ENCODE peak calls at places on chromosome 15, in eight cellular contexts. One of them, this sample, is unnamed.

GRCh38 chr15:49625460-49626036 is 4.7 kb downstream of the DTWD1 start:
- DNase-seq in psoas muscle: no peak
- DNase-seq in tibial nerve: no peak
- DNase-seq in endothelial cell of umbilical vein: no peak
- DNase-seq in Peyer's patch: no peak
- DNase-seq in OCI-LY7: no peak
- DNase-seq in left lung: no peak
- DNase-seq in heart left ventricle: no peak
- DNase-seq in this sample: no peak

GRCh38 chr15:29268706-29269484 is 727 bp downstream of the NSMCE3 start:
- DNase-seq in psoas muscle: peak; percentile 27
- DNase-seq in tibial nerve: peak; percentile 33
- DNase-seq in endothelial cell of umbilical vein: peak; percentile 6
- DNase-seq in Peyer's patch: peak; percentile 70
- DNase-seq in OCI-LY7: peak; percentile 63
- DNase-seq in left lung: peak; percentile 36
- DNase-seq in heart left ventricle: peak; percentile 45
- DNase-seq in this sample: peak; percentile 48

GRCh38 chr15:39747326-39747725 is 35.3 kb downstream of the FSIP1 start:
- DNase-seq in psoas muscle: no peak
- DNase-seq in tibial nerve: no peak
- DNase-seq in endothelial cell of umbilical vein: peak; percentile 71
- DNase-seq in Peyer's patch: no peak
- DNase-seq in OCI-LY7: no peak
- DNase-seq in left lung: no peak
- DNase-seq in heart left ventricle: no peak
- DNase-seq in this sample: no peak

GRCh38 chr15:32685576-32685975 is 32.2 kb upstream of the GREM1 start:
- DNase-seq in psoas muscle: no peak
- DNase-seq in tibial nerve: no peak
- DNase-seq in endothelial cell of umbilical vein: no peak
- DNase-seq in Peyer's patch: no peak
- DNase-seq in OCI-LY7: no peak
- DNase-seq in left lung: no peak
- DNase-seq in heart left ventricle: no peak
- DNase-seq in this sample: no peak

GRCh38 chr15:44092221-44092620 is 102.8 kb downstream of the FRMD5 start:
- DNase-seq in psoas muscle: no peak
- DNase-seq in tibial nerve: no peak
- DNase-seq in endothelial cell of umbilical vein: no peak
- DNase-seq in Peyer's patch: no peak
- DNase-seq in OCI-LY7: no peak
- DNase-seq in left lung: no peak
- DNase-seq in heart left ventricle: no peak
- DNase-seq in this sample: no peak

GRCh38 chr15:96181873-96182301 is 148.6 kb upstream of the NR2F2 start:
- DNase-seq in psoas muscle: peak; percentile 67
- DNase-seq in tibial nerve: peak; percentile 76
- DNase-seq in endothelial cell of umbilical vein: no peak
- DNase-seq in Peyer's patch: peak; percentile 50
- DNase-seq in OCI-LY7: no peak
- DNase-seq in left lung: peak; percentile 73
- DNase-seq in heart left ventricle: peak; percentile 30
- DNase-seq in this sample: no peak

GRCh38 chr15:28909958-28910500 is 24.3 kb downstream of the APBA2 start:
- DNase-seq in psoas muscle: no peak
- DNase-seq in tibial nerve: no peak
- DNase-seq in endothelial cell of umbilical vein: no peak
- DNase-seq in Peyer's patch: no peak
- DNase-seq in OCI-LY7: no peak
- DNase-seq in left lung: peak; percentile 7
- DNase-seq in heart left ventricle: no peak
- DNase-seq in this sample: no peak

GRCh38 chr15:88018865-88019626 is 237.5 kb downstream of the NTRK3 start:
- DNase-seq in psoas muscle: no peak
- DNase-seq in tibial nerve: no peak
- DNase-seq in endothelial cell of umbilical vein: no peak
- DNase-seq in Peyer's patch: no peak
- DNase-seq in OCI-LY7: no peak
- DNase-seq in left lung: no peak
- DNase-seq in heart left ventricle: no peak
- DNase-seq in this sample: no peak

GRCh38 chr15:32747886-32748285 is 30.1 kb downstream of the GREM1 start:
- DNase-seq in psoas muscle: no peak
- DNase-seq in tibial nerve: no peak
- DNase-seq in endothelial cell of umbilical vein: no peak
- DNase-seq in Peyer's patch: no peak
- DNase-seq in OCI-LY7: no peak
- DNase-seq in left lung: no peak
- DNase-seq in heart left ventricle: no peak
- DNase-seq in this sample: no peak

GRCh38 chr15:91468861-91469260 is 368.8 kb downstream of the SV2B start:
- DNase-seq in psoas muscle: no peak
- DNase-seq in tibial nerve: no peak
- DNase-seq in endothelial cell of umbilical vein: no peak
- DNase-seq in Peyer's patch: no peak
- DNase-seq in OCI-LY7: no peak
- DNase-seq in left lung: no peak
- DNase-seq in heart left ventricle: no peak
- DNase-seq in this sample: no peak

GRCh38 chr15:78051622-78052405 is 25.7 kb downstream of the TBC1D2B start:
- DNase-seq in psoas muscle: no peak
- DNase-seq in tibial nerve: no peak
- DNase-seq in endothelial cell of umbilical vein: peak; percentile 56
- DNase-seq in Peyer's patch: peak; percentile 59
- DNase-seq in OCI-LY7: peak; percentile 43
- DNase-seq in left lung: peak; percentile 64
- DNase-seq in heart left ventricle: peak; percentile 51
- DNase-seq in this sample: peak; percentile 66

GRCh38 chr15:70505411-70505919 is 257.9 kb downstream of the UACA start:
- DNase-seq in psoas muscle: no peak
- DNase-seq in tibial nerve: no peak
- DNase-seq in endothelial cell of umbilical vein: peak; percentile 59
- DNase-seq in Peyer's patch: no peak
- DNase-seq in OCI-LY7: no peak
- DNase-seq in left lung: no peak
- DNase-seq in heart left ventricle: no peak
- DNase-seq in this sample: no peak

GRCh38 chr15:73686781-73687256 is 2.6 kb downstream of the CD276 start:
- DNase-seq in psoas muscle: no peak
- DNase-seq in tibial nerve: no peak
- DNase-seq in endothelial cell of umbilical vein: peak; percentile 80
- DNase-seq in Peyer's patch: no peak
- DNase-seq in OCI-LY7: no peak
- DNase-seq in left lung: no peak
- DNase-seq in heart left ventricle: no peak
- DNase-seq in this sample: no peak
- H3K4me1 ChIP-seq in psoas muscle: peaks cover 36% of the 10 kb centered on the region
- H3K4me1 ChIP-seq in tibial nerve: peaks cover 61% of the 10 kb centered on the region
- H3K4me1 ChIP-seq in endothelial cell of umbilical vein: peaks cover 51% of the 10 kb centered on the region
- H3K4me1 ChIP-seq in Peyer's patch: peaks cover 3% of the 10 kb centered on the region
- H3K4me1 ChIP-seq in OCI-LY7: no peaks in the 10 kb centered on the region
- H3K4me1 ChIP-seq in left lung: peaks cover 28% of the 10 kb centered on the region
- H3K4me1 ChIP-seq in heart left ventricle: peaks cover 69% of the 10 kb centered on the region
- H3K4me1 ChIP-seq in this sample: peaks cover 11% of the 10 kb centered on the region

GRCh38 chr15:58374147-58374546 is 57.6 kb upstream of the LIPC start:
- DNase-seq in psoas muscle: no peak
- DNase-seq in tibial nerve: no peak
- DNase-seq in endothelial cell of umbilical vein: no peak
- DNase-seq in Peyer's patch: no peak
- DNase-seq in OCI-LY7: no peak
- DNase-seq in left lung: no peak
- DNase-seq in heart left ventricle: no peak
- DNase-seq in this sample: no peak

GRCh38 chr15:58381696-58382095 is 50.1 kb upstream of the LIPC start:
- DNase-seq in psoas muscle: no peak
- DNase-seq in tibial nerve: no peak
- DNase-seq in endothelial cell of umbilical vein: no peak
- DNase-seq in Peyer's patch: no peak
- DNase-seq in OCI-LY7: no peak
- DNase-seq in left lung: no peak
- DNase-seq in heart left ventricle: no peak
- DNase-seq in this sample: no peak

GRCh38 chr15:58380280-58380945 is 51.4 kb upstream of the LIPC start:
- DNase-seq in psoas muscle: no peak
- DNase-seq in tibial nerve: no peak
- DNase-seq in endothelial cell of umbilical vein: peak; percentile 62
- DNase-seq in Peyer's patch: no peak
- DNase-seq in OCI-LY7: no peak
- DNase-seq in left lung: no peak
- DNase-seq in heart left ventricle: no peak
- DNase-seq in this sample: no peak

GRCh38 chr15:58377193-58377592 is 54.6 kb upstream of the LIPC start:
- DNase-seq in psoas muscle: no peak
- DNase-seq in tibial nerve: no peak
- DNase-seq in endothelial cell of umbilical vein: no peak
- DNase-seq in Peyer's patch: no peak
- DNase-seq in OCI-LY7: no peak
- DNase-seq in left lung: no peak
- DNase-seq in heart left ventricle: no peak
- DNase-seq in this sample: no peak

DNA sequence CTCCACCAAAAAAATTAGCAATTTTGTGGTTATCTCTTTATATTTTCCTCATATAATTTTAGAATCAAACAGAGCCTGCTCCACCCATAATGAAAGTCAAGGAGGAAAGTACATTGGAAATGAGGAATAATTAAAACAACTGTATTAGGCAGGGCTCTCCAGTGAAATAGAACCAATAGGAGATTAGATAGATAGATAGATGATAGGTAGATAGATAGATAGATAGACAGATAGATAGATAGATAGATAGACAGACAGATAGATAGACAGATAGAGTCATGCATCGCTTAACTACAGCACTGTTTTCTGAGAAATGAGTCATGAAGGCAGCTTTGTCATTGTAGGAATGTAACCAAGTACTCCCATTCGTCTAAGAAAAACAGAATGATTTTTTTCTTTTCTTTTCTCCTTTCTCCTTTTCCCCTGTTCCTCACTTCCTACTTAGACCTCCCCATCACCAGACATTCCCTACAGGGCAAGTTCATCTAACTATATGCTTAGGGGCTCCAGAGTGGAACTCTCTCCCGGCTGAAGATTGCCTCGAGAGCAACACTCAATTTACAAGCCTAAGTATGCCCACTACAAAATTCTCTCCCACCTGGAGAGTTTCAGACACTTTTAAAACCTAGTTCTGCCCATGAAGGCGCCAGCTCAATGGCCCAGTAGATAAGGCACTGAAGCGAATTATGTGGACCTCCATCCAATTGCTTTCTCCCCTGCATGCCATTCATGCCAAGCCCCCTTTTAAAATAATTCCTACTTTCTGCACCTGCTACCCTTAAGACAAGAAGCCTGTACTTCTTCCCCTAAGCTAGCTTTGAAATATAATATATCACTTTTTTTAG is 53.3 kb upstream of the LIPC start:
- DNase-seq in psoas muscle: no peak
- DNase-seq in tibial nerve: no peak
- DNase-seq in endothelial cell of umbilical vein: no peak
- DNase-seq in Peyer's patch: no peak
- DNase-seq in OCI-LY7: no peak
- DNase-seq in left lung: no peak
- DNase-seq in heart left ventricle: no peak
- DNase-seq in this sample: no peak
- H3K4me3 ChIP-seq in psoas muscle: no peak overlapping the region
- H3K4me3 ChIP-seq in tibial nerve: no peak overlapping the region
- H3K4me3 ChIP-seq in endothelial cell of umbilical vein: no peak overlapping the region
- H3K4me3 ChIP-seq in Peyer's patch: no peak overlapping the region
- H3K4me3 ChIP-seq in OCI-LY7: no peak overlapping the region
- H3K4me3 ChIP-seq in left lung: no peak overlapping the region
- H3K4me3 ChIP-seq in heart left ventricle: no peak overlapping the region
- H3K4me3 ChIP-seq in this sample: no peak overlapping the region

DNA sequence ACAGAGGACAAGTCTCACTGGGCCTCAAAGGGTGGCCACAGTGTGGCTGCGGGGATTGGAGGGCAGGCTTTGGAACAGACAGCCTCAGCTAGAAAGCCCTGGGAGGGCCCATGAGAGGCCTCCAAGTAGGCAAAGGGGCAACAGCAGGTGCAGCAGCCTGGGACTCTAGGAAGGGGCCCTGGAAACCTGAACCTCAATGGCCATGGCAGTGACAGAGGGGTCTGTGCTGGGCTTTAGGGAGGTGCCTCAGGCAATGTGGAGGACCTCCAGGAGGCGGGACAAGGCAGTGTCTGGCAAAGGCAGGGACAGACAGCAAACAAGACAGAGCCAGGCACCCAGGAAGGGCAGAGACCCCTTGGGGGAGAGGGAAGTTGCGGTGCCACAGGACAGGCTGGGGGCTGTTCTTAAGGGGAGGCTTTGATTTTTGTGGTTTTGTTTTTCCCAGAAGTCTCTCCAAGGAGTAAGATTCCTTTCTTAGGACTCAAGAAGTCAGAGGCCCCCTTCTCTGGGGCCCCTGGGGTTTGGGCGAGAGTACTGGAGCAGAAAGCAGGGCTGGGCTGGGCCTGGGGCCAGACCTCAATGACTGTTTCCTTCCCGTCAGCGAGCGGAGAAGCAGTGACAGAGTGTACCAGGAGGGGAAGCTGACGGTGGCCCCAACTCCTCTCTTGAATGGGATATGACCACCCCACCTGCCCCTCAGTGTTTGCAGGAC is 9.7 kb downstream of the STOML1 start:
- DNase-seq in psoas muscle: peak; percentile 93
- DNase-seq in tibial nerve: peak; percentile 72
- DNase-seq in endothelial cell of umbilical vein: peak; percentile 53
- DNase-seq in Peyer's patch: no peak
- DNase-seq in OCI-LY7: no peak
- DNase-seq in left lung: peak; percentile 83
- DNase-seq in heart left ventricle: peak; percentile 96
- DNase-seq in this sample: peak; percentile 83
- TF ChIP-seq CTCF in psoas muscle: no peak
- TF ChIP-seq CTCF in tibial nerve: no peak
- TF ChIP-seq CTCF in endothelial cell of umbilical vein: no peak
- TF ChIP-seq CTCF in Peyer's patch: no peak
- TF ChIP-seq CTCF in OCI-LY7: no peak
- TF ChIP-seq CTCF in left lung: no peak
- TF ChIP-seq CTCF in heart left ventricle: no peak
- TF ChIP-seq CTCF in this sample: no peak

GRCh38 chr15:92879949-92880725 is 20.0 kb upstream of the CHD2 start:
- DNase-seq in psoas muscle: no peak
- DNase-seq in tibial nerve: no peak
- DNase-seq in endothelial cell of umbilical vein: no peak
- DNase-seq in Peyer's patch: no peak
- DNase-seq in OCI-LY7: peak; percentile 66
- DNase-seq in left lung: no peak
- DNase-seq in heart left ventricle: no peak
- DNase-seq in this sample: no peak

GRCh38 chr15:92881570-92881837 is 18.6 kb upstream of the CHD2 start:
- DNase-seq in psoas muscle: no peak
- DNase-seq in tibial nerve: no peak
- DNase-seq in endothelial cell of umbilical vein: no peak
- DNase-seq in Peyer's patch: no peak
- DNase-seq in OCI-LY7: no peak
- DNase-seq in left lung: no peak
- DNase-seq in heart left ventricle: no peak
- DNase-seq in this sample: no peak

GRCh38 chr15:92878593-92879053 is 21.5 kb upstream of the CHD2 start:
- DNase-seq in psoas muscle: no peak
- DNase-seq in tibial nerve: no peak
- DNase-seq in endothelial cell of umbilical vein: no peak
- DNase-seq in Peyer's patch: no peak
- DNase-seq in OCI-LY7: peak; percentile 35
- DNase-seq in left lung: no peak
- DNase-seq in heart left ventricle: no peak
- DNase-seq in this sample: no peak

GRCh38 chr15:92880796-92881569 is 19.1 kb upstream of the CHD2 start:
- DNase-seq in psoas muscle: no peak
- DNase-seq in tibial nerve: no peak
- DNase-seq in endothelial cell of umbilical vein: no peak
- DNase-seq in Peyer's patch: no peak
- DNase-seq in OCI-LY7: no peak
- DNase-seq in left lung: no peak
- DNase-seq in heart left ventricle: no peak
- DNase-seq in this sample: peak; percentile 63

GRCh38 chr15:92877000-92877399 is 23.1 kb upstream of the CHD2 start:
- DNase-seq in psoas muscle: no peak
- DNase-seq in tibial nerve: no peak
- DNase-seq in endothelial cell of umbilical vein: no peak
- DNase-seq in Peyer's patch: no peak
- DNase-seq in OCI-LY7: no peak
- DNase-seq in left lung: no peak
- DNase-seq in heart left ventricle: no peak
- DNase-seq in this sample: no peak
- H3K4me1 ChIP-seq in psoas muscle: peaks cover 18% of the 10 kb centered on the region
- H3K4me1 ChIP-seq in tibial nerve: no peaks in the 10 kb centered on the region
- H3K4me1 ChIP-seq in endothelial cell of umbilical vein: peaks cover 4% of the 10 kb centered on the region
- H3K4me1 ChIP-seq in Peyer's patch: peaks cover 3% of the 10 kb centered on the region
- H3K4me1 ChIP-seq in OCI-LY7: peaks cover 52% of the 10 kb centered on the region
- H3K4me1 ChIP-seq in left lung: peaks cover 12% of the 10 kb centered on the region
- H3K4me1 ChIP-seq in heart left ventricle: peaks cover 30% of the 10 kb centered on the region
- H3K4me1 ChIP-seq in this sample: peaks cover 23% of the 10 kb centered on the region